ENCODE peak calls at places on chromosomes 13 and 19, in four cellular contexts. E is testis, J is dorsolateral prefrontal cortex, P is foreskin keratinocyte. I is an unnamed sample.

GRCh38 chr13:44474122-44474910 is 100.7 kb downstream of the SERP2 start:
- DNase-seq in J (no peak), P (no peak), E (peak), I (no peak)

GRCh38 chr19:5357584-5357983 is 17.0 kb upstream of the PTPRS start:
- DNase-seq in P (no peak), J (no peak), E (no peak), I (no peak)

GRCh38 chr19:2462635-2463421 is 6.1 kb upstream of the LMNB2 start:
- DNase-seq in J (peak), E (peak), P (peak), I (peak)

GRCh38 chr13:48731957-48732569 is 78.3 kb downstream of the CYSLTR2 start:
- DNase-seq in E (peak), P (no peak), J (no peak), I (no peak)

GRCh38 chr13:26663801-26664200 is 96.8 kb downstream of the GPR12 start:
- DNase-seq in J (no peak), E (no peak), P (peak), I (no peak)

GRCh38 chr13:33610471-33611015 is 207.4 kb upstream of the RFC3 start:
- DNase-seq in P (no peak), E (peak), J (peak), I (peak)

GRCh38 chr19:46862504-46862835 is 1.7 kb downstream of the ARHGAP35 start:
- DNase-seq in E (peak), P (no peak), J (no peak), I (no peak)

GRCh38 chr13:48275507-48275906 is 28.0 kb upstream of the RB1 start:
- DNase-seq in P (no peak), E (no peak), J (no peak), I (no peak)

GRCh38 chr19:19268453-19269385 is 4.4 kb downstream of the TM6SF2 start:
- DNase-seq in P (no peak), J (no peak), E (no peak), I (no peak)

GRCh38 chr13:114050536-114051450 is 76.9 kb upstream of the C13orf46 start:
- DNase-seq in P (no peak), E (no peak), J (no peak), I (no peak)

GRCh38 chr19:43739836-43740235 is 14.9 kb downstream of the SMG9 start:
- DNase-seq in J (no peak), P (peak), E (no peak), I (no peak)

GRCh38 chr13:48161530-48162179 is 66.8 kb upstream of the MED4 start:
- DNase-seq in E (peak), J (peak), P (no peak), I (no peak)

DNA sequence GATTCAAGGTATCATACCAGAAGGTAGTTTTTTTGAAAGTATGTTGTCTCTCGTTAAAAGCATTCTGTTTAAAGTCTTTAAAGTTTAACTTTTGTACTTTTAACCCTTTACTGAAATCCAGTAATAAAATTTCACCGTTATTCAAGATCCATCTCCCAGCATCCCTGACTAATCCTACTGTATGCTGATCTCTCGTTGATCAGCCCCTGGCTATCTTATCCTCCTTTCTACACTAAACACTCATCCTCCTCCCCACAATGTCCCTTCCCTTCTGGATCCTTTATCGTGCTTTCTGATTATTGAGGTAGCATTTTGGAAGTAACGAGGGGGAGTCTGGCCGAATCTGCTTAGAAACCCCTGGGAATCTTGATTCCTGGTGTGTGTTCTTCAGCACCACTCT is 1.3 kb downstream of the TPP2 start:
- DNase-seq in J (no peak), P (no peak), E (no peak), I (no peak)
- H3K27ac ChIP-seq in J (no peak), P (peak), E (no peak), I (peak)

GRCh38 chr19:18007605-18007938 is 398 bp upstream of the ARRDC2 start:
- DNase-seq in P (no peak), J (no peak), E (no peak), I (no peak)
- H3K27ac ChIP-seq in P (no peak), J (peak), E (peak), I (peak)

DNA sequence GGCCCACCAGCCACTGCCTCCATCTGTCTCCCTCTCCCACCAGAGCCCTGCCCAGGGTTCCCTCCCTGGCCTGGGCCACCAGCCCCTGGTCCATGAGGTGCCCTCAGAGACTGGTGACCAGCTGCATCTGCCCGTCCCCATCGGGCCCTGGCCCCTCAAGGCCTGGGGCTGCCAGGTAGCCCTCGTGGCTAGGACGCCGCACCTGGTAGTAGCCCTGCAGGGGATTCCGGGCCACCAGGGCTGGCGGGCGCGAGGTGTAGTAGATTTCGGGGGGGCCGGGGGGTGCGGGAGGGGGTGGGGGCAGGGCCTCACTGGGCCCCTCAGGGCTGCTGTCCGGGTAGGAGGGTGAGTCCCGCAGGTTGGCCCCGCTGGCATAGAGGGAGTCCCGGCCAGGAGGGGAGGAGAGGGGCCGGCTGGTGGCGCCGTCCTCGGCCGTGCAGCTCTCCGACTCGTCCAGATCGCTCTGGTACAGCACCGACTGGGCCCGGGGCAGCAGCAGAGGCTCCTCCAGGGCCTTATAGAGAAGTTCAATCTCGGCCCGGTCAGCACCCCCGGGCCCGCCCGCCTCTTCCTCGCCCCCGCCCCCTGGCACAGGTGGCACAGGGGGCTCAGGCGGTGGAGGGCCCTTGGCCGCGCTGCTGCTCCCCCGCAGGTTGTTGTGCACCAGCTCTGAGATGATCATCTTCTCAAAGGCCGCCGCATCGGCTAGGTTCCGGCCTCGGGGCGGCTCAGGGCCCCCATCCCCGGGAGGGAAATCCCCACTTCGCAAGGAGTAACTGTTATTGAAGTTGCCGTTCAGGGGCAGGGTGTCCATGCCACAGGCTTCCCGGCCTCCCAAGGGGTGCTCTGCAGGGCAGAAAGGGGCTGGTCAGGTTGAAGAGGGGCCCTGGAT is 14.6 kb upstream of the ASF1B start:
- DNase-seq in E (no peak), J (no peak), P (no peak), I (no peak)
- H3K27ac ChIP-seq in E (no peak), J (no peak), P (no peak), I (no peak)

DNA sequence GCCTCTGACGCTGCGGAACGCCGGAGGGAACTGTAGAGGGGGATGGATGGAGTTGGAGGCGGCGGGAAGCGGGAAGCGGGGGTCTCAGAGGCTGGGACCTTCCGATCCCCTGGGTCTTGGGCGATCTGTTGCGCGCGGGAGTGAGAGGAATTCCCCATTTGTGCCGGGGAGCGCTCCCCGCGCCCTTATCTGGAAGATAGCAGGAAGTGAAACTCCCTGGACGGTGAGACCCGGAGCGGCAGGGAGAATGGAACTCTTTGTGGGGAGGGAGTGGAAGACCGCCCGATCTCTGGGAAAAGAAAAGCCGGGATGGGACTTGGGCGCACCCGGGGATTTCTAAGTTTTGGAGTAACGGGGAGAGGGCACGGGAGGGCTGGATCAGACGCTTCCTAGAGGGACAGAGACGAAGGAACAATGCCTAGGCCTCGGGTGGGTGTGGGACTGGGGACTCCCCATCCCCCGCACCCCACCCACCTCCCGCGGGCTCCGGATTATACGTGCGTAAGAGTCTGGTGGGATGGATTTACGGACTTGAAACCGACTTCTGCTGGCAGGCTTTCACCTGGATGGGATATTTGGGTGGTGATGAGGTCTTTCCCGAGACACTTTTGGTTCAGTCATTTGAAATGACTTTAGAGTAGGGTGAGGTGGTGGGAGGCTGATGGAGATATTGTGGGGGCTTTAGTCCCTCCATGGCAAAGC is 495 bp downstream of the LSR start:
- DNase-seq in E (no peak), J (no peak), P (peak), I (no peak)
- H3K27ac ChIP-seq in E (peak), J (no peak), P (peak), I (no peak)

DNA sequence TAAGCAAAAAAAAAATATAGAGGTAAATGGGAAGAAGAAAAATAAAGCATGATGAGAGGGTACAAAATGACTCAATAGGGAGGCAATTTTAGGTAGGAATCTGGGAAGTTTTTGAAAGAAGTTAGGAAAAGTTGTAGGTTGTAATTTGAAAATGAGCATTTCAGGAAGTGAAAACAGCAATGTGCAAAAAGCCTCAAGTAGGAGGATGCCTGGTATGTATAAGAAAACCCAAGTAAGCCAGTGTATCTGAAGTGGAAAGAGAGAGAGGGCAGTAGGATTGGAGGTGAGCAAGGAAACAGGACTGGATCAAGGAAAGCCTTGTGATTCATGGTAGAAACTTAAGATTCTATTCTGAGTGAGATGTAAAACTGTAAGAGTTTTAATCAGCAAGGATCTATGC is 121.6 kb upstream of the SPRY2 start:
- DNase-seq in E (no peak), P (no peak), J (no peak), I (no peak)
- H3K27ac ChIP-seq in E (no peak), P (no peak), J (no peak), I (no peak)

GRCh38 chr13:97346561-97347254 is 87.3 kb upstream of the RAP2A start:
- DNase-seq in P (no peak), E (no peak), J (no peak), I (no peak)

GRCh38 chr13:97346097-97346496 is 87.9 kb upstream of the RAP2A start:
- DNase-seq in P (no peak), E (no peak), J (no peak), I (no peak)

GRCh38 chr13:97342136-97342535 is 91.8 kb upstream of the RAP2A start:
- DNase-seq in J (no peak), P (no peak), E (no peak), I (no peak)

GRCh38 chr13:97342936-97343335 is 91.0 kb upstream of the RAP2A start:
- DNase-seq in P (no peak), J (no peak), E (no peak), I (no peak)

DNA sequence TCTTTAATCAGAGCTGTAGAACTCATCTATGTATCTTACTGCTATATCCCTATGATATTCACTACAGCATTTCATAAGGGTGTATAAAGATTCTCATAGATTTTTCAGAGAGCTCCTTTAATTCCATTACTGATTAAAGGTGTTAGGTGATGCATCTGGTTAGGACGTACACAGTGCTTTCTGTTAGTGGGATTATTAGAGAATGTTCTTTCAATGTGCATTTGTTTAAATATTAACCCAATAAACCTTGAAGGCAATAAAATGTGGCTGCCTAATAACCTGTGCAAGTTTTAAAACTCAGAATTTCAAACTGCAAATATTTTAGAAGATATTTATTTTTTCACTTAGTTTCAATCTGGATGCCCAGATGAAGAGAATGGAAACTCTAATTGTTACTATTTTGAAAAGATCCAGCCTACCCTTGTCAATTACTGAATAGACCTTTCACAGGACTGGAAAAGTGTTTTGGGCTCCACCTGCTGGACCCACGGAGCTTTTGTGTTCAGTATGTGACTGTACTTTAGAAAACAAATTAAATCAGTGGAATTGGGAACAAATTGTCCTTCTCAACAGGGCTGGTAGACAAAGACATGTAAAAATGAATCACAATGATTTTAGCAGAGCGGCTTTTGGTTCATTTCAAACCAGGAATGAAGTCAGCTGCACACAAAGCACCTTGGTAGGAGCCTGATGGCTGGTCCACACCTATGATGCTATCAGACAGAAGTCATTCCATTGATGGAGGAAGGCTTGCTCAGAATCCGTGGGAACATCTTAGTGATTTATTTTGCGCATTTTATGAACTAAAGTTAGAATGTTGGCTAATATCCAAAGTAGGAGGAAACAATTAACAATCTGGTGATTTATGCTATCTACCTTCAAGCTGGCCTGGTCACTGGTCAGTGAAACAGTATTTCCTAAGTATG is 89.5 kb upstream of the RAP2A start:
- DNase-seq in E (peak), P (no peak), J (peak), I (no peak)
- H3K27ac ChIP-seq in E (no peak), P (no peak), J (peak), I (peak)

GRCh38 chr13:99495478-99496321 is 5.6 kb upstream of the TM9SF2 start:
- DNase-seq in P (no peak), E (no peak), J (no peak), I (no peak)
- H3K27ac ChIP-seq in P (no peak), E (peak), J (peak), I (peak)

I was measured in substantia nigra.